ENCODE peak calls at places on chromosomes 6 and 20, in nine cellular contexts. Z, R, K, A, V, Y, J, N and I are unnamed samples.
A peak's percentile ranks its signal among the peaks of the same experiment; 100 is the strongest.

GRCh38 chr20:50274570-50275430 is 84.2 kb downstream of the CEBPB start:
- DNase-seq in Z (no peak), Y (no peak), V (peak; percentile 90), K (no peak), R (peak; percentile 85), A (no peak), N (no peak), J (no peak), I (no peak)

GRCh38 chr6:162478191-162478642 is 249.3 kb downstream of the PRKN start:
- DNase-seq in Z (no peak), V (no peak), K (no peak), Y (no peak), R (no peak), A (no peak), J (no peak), N (no peak), I (no peak)

GRCh38 chr20:59402697-59403096 is 102.3 kb downstream of the EDN3 start:
- DNase-seq in A (no peak), Z (no peak), R (no peak), Y (no peak), V (no peak), K (no peak), J (no peak), N (no peak), I (no peak)

GRCh38 chr6:121430514-121431460 is 4.7 kb upstream of the GJA1 start:
- DNase-seq in Y (peak; percentile 69), Z (peak; percentile 81), K (peak; percentile 15), J (no peak), A (no peak), N (peak; percentile 79), V (no peak), R (no peak), I (no peak)

GRCh38 chr20:61512475-61512874 is 260.4 kb downstream of the CDH4 start:
- DNase-seq in A (no peak), K (no peak), Y (no peak), R (no peak), N (no peak), Z (no peak), V (no peak), J (no peak), I (no peak)

GRCh38 chr6:39865011-39865888 is 69.0 kb downstream of the MOCS1 start:
- DNase-seq in V (peak; percentile 75), Z (peak; percentile 75), K (peak; percentile 26), R (no peak), A (peak; percentile 68), Y (peak; percentile 69), J (peak; percentile 13), N (peak; percentile 81), I (no peak)

GRCh38 chr6:163309491-163310026 is 105.0 kb upstream of the QKI start:
- DNase-seq in Z (no peak), J (no peak), R (no peak), A (no peak), N (peak; percentile 43), K (no peak), V (no peak), Y (no peak), I (no peak)

GRCh38 chr6:26257272-26257671 is 107.7 kb upstream of the BTN3A2 start:
- DNase-seq in V (no peak), A (no peak), J (no peak), K (no peak), N (no peak), Z (no peak), Y (no peak), R (no peak), I (no peak)

GRCh38 chr6:38146658-38147027 is 327.1 kb downstream of the ZFAND3 start:
- DNase-seq in Z (no peak), Y (no peak), A (no peak), K (no peak), J (no peak), R (no peak), V (no peak), N (no peak), I (no peak)

GRCh38 chr6:127201321-127201720 is 65.3 kb upstream of the RNF146 start:
- DNase-seq in A (no peak), K (no peak), V (no peak), Y (no peak), R (no peak), N (peak; percentile 79), J (no peak), Z (peak; percentile 59), I (no peak)

GRCh38 chr20:2804041-2804828 is 3.8 kb upstream of the CPXM1 start:
- DNase-seq in R (no peak), J (no peak), A (no peak), N (no peak), Z (no peak), K (no peak), V (peak; percentile 16), Y (no peak), I (no peak)

GRCh38 chr6:195861-196360 is 96.4 kb upstream of the DUSP22 start:
- DNase-seq in A (no peak), N (no peak), K (no peak), V (no peak), R (no peak), Y (peak; percentile 51), Z (peak; percentile 87), J (no peak), I (no peak)

GRCh38 chr20:43187476-43188233 is 2.1 kb downstream of the PTPRT start:
- DNase-seq in V (peak; percentile 78), N (peak; percentile 72), K (peak; percentile 69), Y (peak; percentile 62), Z (peak; percentile 65), A (peak; percentile 55), R (no peak), J (peak; percentile 39), I (peak; percentile 16)
- H3K4me3 ChIP-seq in V (no peak overlapping the region), N (no peak overlapping the region), K (no peak overlapping the region), Y (no peak overlapping the region), Z (no peak overlapping the region), A (no peak overlapping the region), R (no peak overlapping the region), J (peak overlapping the region; percentile 30), I (no peak overlapping the region)

GRCh38 chr20:34559311-34560140 is 1.0 kb downstream of the MAP1LC3A start:
- DNase-seq in A (no peak), J (no peak), V (peak; percentile 69), Y (no peak), R (no peak), N (no peak), K (no peak), Z (no peak), I (no peak)

GRCh38 chr20:34557936-34558319 is 590 bp upstream of the MAP1LC3A start:
- DNase-seq in V (no peak), J (no peak), R (peak; percentile 36), A (no peak), Y (no peak), K (no peak), Z (no peak), N (no peak), I (no peak)

GRCh38 chr20:34560141-34560523 is 1.6 kb downstream of the MAP1LC3A start:
- DNase-seq in Y (no peak), Z (no peak), K (no peak), V (peak; percentile 79), J (no peak), R (no peak), N (no peak), A (no peak), I (no peak)

GRCh38 chr20:34560614-34561013 is 2.1 kb downstream of the MAP1LC3A start:
- DNase-seq in Z (no peak), A (no peak), J (no peak), N (no peak), R (no peak), K (no peak), Y (no peak), V (no peak), I (no peak)

DNA sequence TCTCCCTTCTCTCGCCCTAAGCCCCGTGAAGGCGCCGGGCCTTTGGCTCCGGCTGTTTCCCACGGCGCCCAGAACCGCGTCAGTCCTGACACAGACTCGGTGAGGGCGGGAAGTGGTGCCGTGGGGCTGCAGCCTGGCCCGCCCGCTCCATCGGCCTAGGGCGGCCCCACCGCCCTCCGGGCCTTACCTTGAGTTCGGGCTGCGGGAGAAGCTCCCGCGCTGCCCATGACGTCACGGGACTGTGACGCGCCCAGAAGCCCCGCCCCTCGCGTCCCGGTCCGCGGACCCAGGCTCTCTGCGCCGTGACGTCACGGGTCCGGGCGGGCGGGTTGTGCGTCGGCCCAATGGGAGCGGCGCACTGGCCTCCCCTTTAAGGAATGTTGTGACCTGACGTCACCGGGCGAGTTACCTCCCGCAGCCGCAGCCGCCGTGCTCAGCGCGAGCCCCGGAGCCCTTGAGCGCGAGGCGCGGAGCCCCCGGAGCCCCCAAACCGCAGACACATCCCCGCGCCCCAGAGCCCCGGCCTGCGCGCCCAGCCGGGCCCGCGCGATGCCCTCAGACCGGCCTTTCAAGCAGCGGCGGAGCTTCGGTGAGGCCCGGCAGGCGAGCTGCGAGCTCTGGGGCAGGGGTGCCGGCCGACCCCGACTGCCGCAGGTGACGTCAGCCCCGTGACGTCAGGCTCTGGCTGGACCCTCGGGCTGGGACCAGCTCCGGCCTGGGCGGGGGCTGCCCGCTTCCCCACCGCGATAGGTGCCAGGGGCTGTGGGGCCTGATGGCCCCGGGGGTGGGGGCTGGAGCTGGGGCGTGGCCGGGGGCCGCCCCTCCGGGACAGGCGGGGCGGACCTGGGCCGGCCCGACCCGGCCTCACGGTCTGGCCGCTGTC is at the start of gene MAP1LC3A:
- DNase-seq in Z (peak; percentile 93), Y (peak; percentile 98), V (peak; percentile 98), N (peak; percentile 96), K (peak; percentile 91), J (peak; percentile 46), R (peak; percentile 95), A (peak; percentile 95), I (peak; percentile 37)
- TF ChIP-seq CTCF in Z (no peak), Y (no peak), V (no peak), N (no peak), K (no peak), J (no peak), R (no peak), A (peak; percentile 15), I (no peak)

DNA sequence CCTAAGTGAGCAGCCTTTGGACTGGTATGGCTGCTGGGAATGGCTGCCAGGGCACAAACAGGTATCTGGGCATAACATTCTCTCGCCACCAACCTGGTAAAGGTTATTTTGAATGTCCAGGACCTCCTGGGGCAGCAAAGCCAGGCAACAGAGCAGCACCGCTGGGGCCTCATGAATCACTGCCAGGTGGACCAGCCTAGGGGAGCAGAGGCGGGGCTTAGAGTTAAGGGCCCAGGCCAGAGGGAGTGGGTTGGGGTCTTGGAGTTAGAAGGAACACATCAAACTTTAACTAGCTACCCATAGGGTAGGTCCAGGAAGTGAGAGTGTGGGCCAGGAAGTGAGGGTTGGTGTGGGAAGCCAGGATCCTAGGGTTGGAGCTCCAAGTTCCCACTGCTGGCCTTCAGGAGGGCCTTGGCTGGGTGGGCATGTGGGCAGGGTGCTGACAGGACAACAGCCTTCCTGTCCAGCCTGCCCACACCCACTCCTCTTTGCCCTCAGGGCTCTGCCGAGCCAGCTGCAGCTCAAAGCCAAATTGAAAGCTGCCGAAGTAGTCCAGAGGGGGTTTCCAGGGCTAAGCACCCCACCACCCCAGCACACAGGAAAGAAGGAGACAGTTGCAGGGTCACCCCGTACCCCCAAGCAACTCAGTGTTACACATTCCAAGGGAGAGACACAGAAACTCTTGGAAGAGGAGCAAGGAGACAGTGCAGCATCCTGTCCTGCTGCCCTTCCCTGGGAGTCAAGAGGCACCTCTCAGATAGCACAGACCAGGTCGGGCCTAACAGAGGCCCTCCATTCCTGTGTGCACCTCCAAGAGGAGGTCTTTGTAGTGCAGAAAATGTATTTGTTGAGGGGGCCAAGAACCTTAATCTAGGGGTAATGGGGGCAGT is 2.6 kb downstream of the NFKBIE start:
- DNase-seq in J (no peak), V (peak; percentile 52), Z (no peak), K (no peak), Y (no peak), R (no peak), N (no peak), A (no peak), I (no peak)
- H3K4me3 ChIP-seq in J (no peak overlapping the region), V (peak overlapping the region; percentile 97), Z (peak overlapping the region; percentile 82), K (peak overlapping the region; percentile 81), Y (peak overlapping the region; percentile 79), R (no peak overlapping the region), N (no peak overlapping the region), A (peak overlapping the region; percentile 88), I (peak overlapping the region; percentile 94)

GRCh38 chr20:1209447-1210387 is 6.5 kb downstream of the C20orf202 start:
- DNase-seq in R (no peak), Y (peak; percentile 30), Z (peak; percentile 16), J (no peak), V (no peak), K (no peak), N (peak; percentile 39), A (no peak), I (no peak)
- TF ChIP-seq CTCF in R (no peak), Y (peak; percentile 59), Z (peak; percentile 33), J (no peak), V (no peak), K (peak; percentile 39), N (peak; percentile 39), A (no peak), I (no peak)